ENCODE peak calls at places on chromosome 14, in nine cellular contexts. P, X, V, A, B, Z, G, W and L are unnamed samples.
A peak's percentile ranks its signal among the peaks of the same experiment; 100 is the strongest.

GRCh38 chr14:58638231-58639205 is 756 bp downstream of the DACT1 start:
- DNase-seq in V (peak; percentile 24), A (no peak), W (peak; percentile 47), X (peak; percentile 30), P (peak; percentile 24), Z (no peak), B (peak; percentile 15), G (peak; percentile 63), L (no peak)

GRCh38 chr14:70357985-70358384 is 1.5 kb downstream of the COX16 start:
- DNase-seq in W (no peak), P (no peak), A (no peak), V (no peak), B (no peak), X (no peak), G (no peak), Z (no peak), L (no peak)

GRCh38 chr14:53295985-53296582 is 143.0 kb upstream of the DDHD1 start:
- DNase-seq in V (no peak), Z (peak; percentile 12), W (no peak), A (no peak), B (no peak), P (no peak), X (peak; percentile 45), G (no peak), L (no peak)

GRCh38 chr14:96146131-96146771 is 58.4 kb upstream of the BDKRB2 start:
- DNase-seq in W (no peak), P (no peak), G (no peak), V (no peak), Z (no peak), X (peak; percentile 70), B (no peak), A (peak; percentile 57), L (no peak)

GRCh38 chr14:34554540-34555250 is 15.2 kb upstream of the EAPP start:
- DNase-seq in V (peak; percentile 45), G (peak; percentile 15), A (peak; percentile 11), X (peak; percentile 37), Z (peak; percentile 42), W (no peak), B (no peak), P (no peak), L (peak; percentile 14)

GRCh38 chr14:61462566-61463195 is 141.3 kb downstream of the PRKCH start:
- DNase-seq in X (peak; percentile 83), W (no peak), Z (no peak), B (no peak), G (no peak), P (no peak), V (peak; percentile 50), A (no peak), L (no peak)

GRCh38 chr14:103483600-103483999 is 39.0 kb downstream of the CKB start:
- DNase-seq in P (no peak), V (no peak), W (no peak), G (no peak), A (no peak), Z (peak; percentile 30), X (peak; percentile 98), B (no peak), L (no peak)

GRCh38 chr14:55749946-55750345 is 169.9 kb downstream of the KTN1 start:
- DNase-seq in Z (no peak), P (no peak), X (no peak), W (no peak), G (no peak), A (no peak), V (no peak), B (no peak), L (no peak)

DNA sequence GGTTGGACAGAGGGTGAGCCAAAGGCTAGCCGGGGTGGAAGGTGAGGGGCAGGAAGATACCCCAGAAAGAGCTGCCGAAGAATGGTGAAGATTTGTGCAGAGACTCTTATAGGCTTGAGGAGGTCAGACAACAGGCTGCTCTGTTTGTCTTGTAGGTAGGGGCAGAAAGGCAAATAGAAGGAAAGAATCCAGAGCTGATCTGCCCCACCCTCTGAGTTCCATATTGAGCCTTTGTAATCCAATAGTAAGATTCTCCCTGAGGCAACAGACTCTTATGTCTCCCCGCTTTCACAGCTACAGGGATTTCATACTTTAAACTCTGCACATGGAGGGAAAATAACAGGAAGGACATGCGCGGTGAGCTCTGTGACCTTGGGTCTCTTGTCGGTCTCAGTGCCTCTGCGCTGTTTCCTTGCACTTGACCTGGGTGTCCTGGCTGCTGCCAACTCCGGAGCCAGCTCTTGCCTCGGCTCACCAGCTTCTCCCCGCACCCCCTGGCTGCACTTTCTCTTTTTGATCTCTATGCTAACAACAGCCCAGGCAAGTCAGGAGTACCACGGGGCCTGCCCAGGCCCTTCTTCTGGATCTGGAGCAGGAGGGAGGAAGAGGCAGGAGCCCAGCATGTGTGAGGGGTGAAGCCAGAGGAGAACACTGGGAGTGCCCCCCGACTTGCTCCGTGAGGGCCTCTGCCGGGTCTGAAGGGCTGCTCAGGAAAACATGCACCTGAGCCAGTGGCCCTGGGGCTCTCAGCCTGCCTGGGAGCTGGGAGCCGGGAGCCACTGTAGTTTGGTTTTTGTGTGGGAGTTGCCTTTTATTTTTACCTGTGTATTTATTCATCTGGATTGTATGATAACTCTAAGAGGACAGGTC is 75.8 kb downstream of the PPP1R36 start:
- DNase-seq in W (no peak), P (no peak), V (no peak), A (no peak), G (no peak), X (no peak), B (peak; percentile 22), Z (no peak), L (no peak)
- H3K27ac ChIP-seq in W (no peak overlapping the region), P (peak overlapping the region; percentile 33), V (peak overlapping the region; percentile 62), A (no peak overlapping the region), G (no peak overlapping the region), X (no peak overlapping the region), B (peak overlapping the region; percentile 55), Z (no peak overlapping the region), L (no peak overlapping the region)

GRCh38 chr14:68710776-68711175 is 82.1 kb downstream of the ZFP36L1 start:
- DNase-seq in A (no peak), G (no peak), X (no peak), V (no peak), Z (no peak), P (no peak), W (peak; percentile 15), B (no peak), L (no peak)

GRCh38 chr14:68707496-68707895 is 85.4 kb downstream of the ZFP36L1 start:
- DNase-seq in X (no peak), Z (no peak), P (no peak), G (no peak), B (no peak), W (no peak), A (no peak), V (no peak), L (no peak)

GRCh38 chr14:68711551-68712437 is 81.1 kb downstream of the ZFP36L1 start:
- DNase-seq in B (no peak), X (no peak), W (peak; percentile 13), G (no peak), Z (no peak), V (no peak), P (no peak), A (no peak), L (no peak)

GRCh38 chr14:68708343-68708742 is 84.5 kb downstream of the ZFP36L1 start:
- DNase-seq in V (no peak), B (no peak), W (no peak), G (no peak), Z (no peak), X (no peak), P (no peak), A (no peak), L (no peak)

GRCh38 chr14:68709007-68709406 is 83.9 kb downstream of the ZFP36L1 start:
- DNase-seq in B (no peak), Z (no peak), W (no peak), A (no peak), X (no peak), V (no peak), P (no peak), G (no peak), L (no peak)
- H3K4me1 ChIP-seq in B (peaks cover 13% of the 10 kb centered on the region), Z (no peaks in the 10 kb centered on the region), W (no peaks in the 10 kb centered on the region), A (peaks cover 6% of the 10 kb centered on the region), X (peaks cover 6% of the 10 kb centered on the region), V (no peaks in the 10 kb centered on the region), P (peaks cover 31% of the 10 kb centered on the region), G (peaks cover 12% of the 10 kb centered on the region), L (no peaks in the 10 kb centered on the region)

GRCh38 chr14:99535908-99536778 is 54.9 kb downstream of the CCNK start:
- DNase-seq in X (no peak), V (no peak), W (no peak), G (no peak), Z (no peak), A (no peak), P (no peak), B (no peak), L (no peak)

GRCh38 chr14:99534333-99534732 is 53.1 kb downstream of the CCNK start:
- DNase-seq in X (no peak), A (no peak), P (no peak), W (no peak), V (no peak), B (no peak), G (no peak), Z (no peak), L (no peak)

GRCh38 chr14:99534863-99535262 is 53.7 kb downstream of the CCNK start:
- DNase-seq in B (no peak), Z (no peak), X (no peak), A (no peak), P (peak; percentile 61), G (no peak), W (no peak), V (no peak), L (no peak)

GRCh38 chr14:99537399-99537798 is 56.2 kb downstream of the CCNK start:
- DNase-seq in W (no peak), B (peak; percentile 48), V (no peak), X (peak; percentile 83), A (no peak), G (peak; percentile 79), Z (no peak), P (peak; percentile 41), L (no peak)

GRCh38 chr14:99535448-99535847 is 54.2 kb downstream of the CCNK start:
- DNase-seq in X (no peak), V (no peak), G (no peak), B (no peak), A (no peak), W (no peak), Z (no peak), P (no peak), L (no peak)
- H3K27ac ChIP-seq in X (no peak overlapping the region), V (no peak overlapping the region), G (no peak overlapping the region), B (peak overlapping the region; percentile 85), A (no peak overlapping the region), W (no peak overlapping the region), Z (no peak overlapping the region), P (no peak overlapping the region), L (no peak overlapping the region)

GRCh38 chr14:22796087-22796707 is 19.0 kb downstream of the SLC7A7 start:
- DNase-seq in V (no peak), X (no peak), G (no peak), A (no peak), P (no peak), B (no peak), W (no peak), Z (no peak), L (no peak)

GRCh38 chr14:22791302-22791701 is 23.9 kb downstream of the SLC7A7 start:
- DNase-seq in Z (peak; percentile 18), V (no peak), A (no peak), W (no peak), P (no peak), X (peak; percentile 91), B (no peak), G (no peak), L (no peak)

GRCh38 chr14:22794533-22794932 is 20.7 kb downstream of the SLC7A7 start:
- DNase-seq in G (no peak), B (peak; percentile 30), Z (no peak), A (no peak), X (no peak), V (no peak), W (no peak), P (no peak), L (no peak)

GRCh38 chr14:22793976-22794375 is 21.3 kb downstream of the SLC7A7 start:
- DNase-seq in Z (no peak), G (no peak), W (no peak), A (no peak), V (no peak), B (no peak), X (no peak), P (no peak), L (no peak)

GRCh38 chr14:22792158-22792557 is 23.1 kb downstream of the SLC7A7 start:
- DNase-seq in B (no peak), Z (no peak), V (no peak), P (no peak), A (no peak), G (no peak), W (no peak), X (no peak), L (no peak)
- H3K4me1 ChIP-seq in B (no peaks in the 10 kb centered on the region), Z (no peaks in the 10 kb centered on the region), V (no peaks in the 10 kb centered on the region), P (no peaks in the 10 kb centered on the region), A (no peaks in the 10 kb centered on the region), G (no peaks in the 10 kb centered on the region), W (peaks cover 6% of the 10 kb centered on the region), X (no peaks in the 10 kb centered on the region), L (peaks cover 4% of the 10 kb centered on the region)